ENCODE peak calls at places on chromosome 17, in four cellular contexts. One of them, this sample, is unnamed.

GRCh38 chr17:14143678-14144077 is 74.4 kb downstream of the COX10 start:
- DNase-seq in AG09309: no peak
- DNase-seq in choroid plexus epithelial cell: peak
- DNase-seq in left lung: no peak
- DNase-seq in this sample: no peak

GRCh38 chr17:30824002-30824355 is 513 bp downstream of the CRLF3 start:
- DNase-seq in AG09309: no peak
- DNase-seq in choroid plexus epithelial cell: no peak
- DNase-seq in left lung: no peak
- DNase-seq in this sample: no peak

GRCh38 chr17:5758651-5759050 is 174.3 kb upstream of the NLRP1 start:
- DNase-seq in AG09309: no peak
- DNase-seq in choroid plexus epithelial cell: peak
- DNase-seq in left lung: no peak
- DNase-seq in this sample: no peak

GRCh38 chr17:46138470-46138869 is 54.8 kb downstream of the KANSL1 start:
- DNase-seq in AG09309: no peak
- DNase-seq in choroid plexus epithelial cell: no peak
- DNase-seq in left lung: no peak
- DNase-seq in this sample: no peak

GRCh38 chr17:32445075-32445427 is 741 bp downstream of the PSMD11 start:
- DNase-seq in AG09309: no peak
- DNase-seq in choroid plexus epithelial cell: peak
- DNase-seq in left lung: no peak
- DNase-seq in this sample: no peak

GRCh38 chr17:80605326-80606066 is 60.9 kb downstream of the RPTOR start:
- DNase-seq in AG09309: no peak
- DNase-seq in choroid plexus epithelial cell: no peak
- DNase-seq in left lung: no peak
- DNase-seq in this sample: no peak

GRCh38 chr17:64281962-64282752 is 19.1 kb upstream of the TEX2 start:
- DNase-seq in AG09309: no peak
- DNase-seq in choroid plexus epithelial cell: peak
- DNase-seq in left lung: no peak
- DNase-seq in this sample: peak

GRCh38 chr17:75271233-75271954 is 363 bp upstream of the MIF4GD start:
- DNase-seq in AG09309: no peak
- DNase-seq in choroid plexus epithelial cell: peak
- DNase-seq in left lung: peak
- DNase-seq in this sample: peak

GRCh38 chr17:66531826-66532439 is 229.5 kb downstream of the PRKCA start:
- DNase-seq in AG09309: no peak
- DNase-seq in choroid plexus epithelial cell: no peak
- DNase-seq in left lung: no peak
- DNase-seq in this sample: no peak

GRCh38 chr17:7122386-7122785 is 7.8 kb upstream of the ASGR2 start:
- DNase-seq in AG09309: no peak
- DNase-seq in choroid plexus epithelial cell: peak
- DNase-seq in left lung: no peak
- DNase-seq in this sample: no peak

GRCh38 chr17:74952431-74953128 is 16.9 kb downstream of the OTOP3 start:
- DNase-seq in AG09309: no peak
- DNase-seq in choroid plexus epithelial cell: no peak
- DNase-seq in left lung: no peak
- DNase-seq in this sample: no peak

GRCh38 chr17:52297230-52298010 is 138.9 kb upstream of the CA10 start:
- DNase-seq in AG09309: no peak
- DNase-seq in choroid plexus epithelial cell: no peak
- DNase-seq in left lung: no peak
- DNase-seq in this sample: no peak
- TF ChIP-seq CTCF in AG09309: no peak
- TF ChIP-seq CTCF in choroid plexus epithelial cell: no peak
- TF ChIP-seq CTCF in left lung: no peak
- TF ChIP-seq CTCF in this sample: no peak

DNA sequence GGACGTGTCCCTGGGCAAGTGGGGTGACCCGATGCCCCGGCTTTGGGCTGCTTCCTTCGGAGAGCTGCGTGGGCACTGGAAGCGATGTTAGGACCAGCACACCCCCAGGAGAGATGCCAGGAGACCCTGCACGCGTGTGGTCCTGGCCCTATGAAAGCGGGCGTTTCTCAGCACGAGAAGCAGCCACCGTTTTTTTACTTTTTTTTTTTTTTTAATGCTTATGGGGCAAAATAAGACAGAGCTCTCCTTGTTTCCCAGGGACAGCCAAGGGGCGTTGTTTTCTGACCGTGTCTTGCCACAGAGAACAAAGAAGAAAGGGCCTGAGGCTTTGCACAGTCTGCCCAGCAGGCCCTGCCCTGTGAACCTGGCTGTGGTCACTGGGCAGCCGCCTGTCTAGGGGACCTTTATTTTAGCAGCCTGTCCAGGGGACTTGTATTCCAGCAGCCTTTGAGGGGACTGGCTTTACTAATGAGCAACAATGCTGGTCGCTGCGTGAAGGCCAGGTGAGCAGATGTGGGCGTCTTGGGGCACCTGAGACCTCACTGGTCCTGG is 996 bp downstream of the SLC25A10 start:
- DNase-seq in AG09309: no peak
- DNase-seq in choroid plexus epithelial cell: no peak
- DNase-seq in left lung: no peak
- DNase-seq in this sample: no peak
- TF ChIP-seq CTCF in AG09309: no peak
- TF ChIP-seq CTCF in choroid plexus epithelial cell: no peak
- TF ChIP-seq CTCF in left lung: no peak
- TF ChIP-seq CTCF in this sample: no peak

GRCh38 chr17:82494236-82495055 is 25.1 kb upstream of the FOXK2 start:
- DNase-seq in AG09309: peak
- DNase-seq in choroid plexus epithelial cell: peak
- DNase-seq in left lung: peak
- DNase-seq in this sample: peak
- TF ChIP-seq CTCF in AG09309: peak
- TF ChIP-seq CTCF in choroid plexus epithelial cell: peak
- TF ChIP-seq CTCF in left lung: peak
- TF ChIP-seq CTCF in this sample: peak

GRCh38 chr17:42253601-42254000 is 22.6 kb downstream of the STAT5B start:
- DNase-seq in AG09309: no peak
- DNase-seq in choroid plexus epithelial cell: no peak
- DNase-seq in left lung: no peak
- DNase-seq in this sample: no peak

GRCh38 chr17:42249681-42250446 is 26.3 kb downstream of the STAT5B start:
- DNase-seq in AG09309: no peak
- DNase-seq in choroid plexus epithelial cell: no peak
- DNase-seq in left lung: no peak
- DNase-seq in this sample: no peak

GRCh38 chr17:42252528-42253172 is 23.5 kb downstream of the STAT5B start:
- DNase-seq in AG09309: no peak
- DNase-seq in choroid plexus epithelial cell: no peak
- DNase-seq in left lung: no peak
- DNase-seq in this sample: no peak

GRCh38 chr17:42253173-42253545 is 23.0 kb downstream of the STAT5B start:
- DNase-seq in AG09309: no peak
- DNase-seq in choroid plexus epithelial cell: no peak
- DNase-seq in left lung: no peak
- DNase-seq in this sample: no peak

DNA sequence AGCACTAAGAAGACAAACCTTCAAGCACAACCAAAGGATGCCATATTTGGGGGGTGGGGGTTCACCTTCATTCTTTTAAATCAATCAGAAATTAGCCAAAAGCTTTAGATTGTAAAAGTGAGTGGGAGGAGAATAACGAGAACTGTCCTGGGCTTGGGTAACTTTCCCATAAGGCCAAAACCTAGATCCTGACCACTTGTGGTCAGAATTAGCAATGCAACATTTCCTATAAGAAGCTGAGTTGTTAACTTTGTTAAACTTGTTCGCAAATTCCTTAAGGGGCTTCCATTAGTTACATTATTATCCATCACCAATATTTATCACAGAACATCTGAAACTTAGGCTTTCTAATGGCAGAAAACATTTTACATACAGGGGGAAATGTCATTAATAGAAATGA is 25.1 kb downstream of the STAT5B start:
- DNase-seq in AG09309: no peak
- DNase-seq in choroid plexus epithelial cell: peak
- DNase-seq in left lung: no peak
- DNase-seq in this sample: no peak
- TF ChIP-seq CTCF in AG09309: peak
- TF ChIP-seq CTCF in choroid plexus epithelial cell: peak
- TF ChIP-seq CTCF in left lung: no peak
- TF ChIP-seq CTCF in this sample: peak

GRCh38 chr17:79466562-79467350 is 144.1 kb downstream of the RBFOX3 start:
- DNase-seq in AG09309: no peak
- DNase-seq in choroid plexus epithelial cell: no peak
- DNase-seq in left lung: peak
- DNase-seq in this sample: no peak
- TF ChIP-seq CTCF in AG09309: no peak
- TF ChIP-seq CTCF in choroid plexus epithelial cell: no peak
- TF ChIP-seq CTCF in left lung: no peak
- TF ChIP-seq CTCF in this sample: no peak

GRCh38 chr17:54736573-54736972 is 164.1 kb upstream of the TOM1L1 start:
- DNase-seq in AG09309: no peak
- DNase-seq in choroid plexus epithelial cell: no peak
- DNase-seq in left lung: no peak
- DNase-seq in this sample: no peak
- TF ChIP-seq CTCF in AG09309: no peak
- TF ChIP-seq CTCF in choroid plexus epithelial cell: no peak
- TF ChIP-seq CTCF in left lung: no peak
- TF ChIP-seq CTCF in this sample: no peak

DNA sequence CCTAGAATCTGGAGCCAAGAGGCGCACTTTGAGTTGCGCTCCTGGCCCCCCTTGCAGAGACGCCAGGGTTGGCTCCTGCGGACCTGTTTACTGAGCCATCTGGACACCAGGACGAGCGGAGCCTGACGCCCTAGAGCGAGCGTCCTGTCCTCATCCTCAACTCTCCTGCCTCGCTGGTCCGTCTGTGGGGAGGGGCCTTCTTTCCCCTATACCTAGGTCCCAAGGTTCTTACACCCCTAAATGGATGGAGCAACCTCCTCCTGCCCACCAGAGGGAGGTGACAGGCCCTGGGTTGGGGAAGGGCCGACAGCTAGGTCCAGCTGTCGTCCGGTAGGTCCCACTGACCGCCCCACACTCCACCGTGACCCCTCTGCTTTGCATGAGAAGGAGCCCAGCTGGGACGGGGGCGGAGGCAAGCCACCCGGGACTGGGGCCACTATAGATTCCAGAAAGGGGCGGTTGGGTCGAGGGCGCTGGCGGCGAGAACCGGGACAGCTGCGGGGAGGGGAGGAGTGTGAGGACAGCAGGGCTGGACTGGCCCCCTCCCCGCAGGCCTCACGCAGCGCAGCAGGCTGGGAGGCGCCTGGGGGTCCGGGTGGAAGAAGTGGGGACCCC is 3.0 kb upstream of the LHX1 start:
- DNase-seq in AG09309: no peak
- DNase-seq in choroid plexus epithelial cell: no peak
- DNase-seq in left lung: no peak
- DNase-seq in this sample: no peak
- TF ChIP-seq CTCF in AG09309: no peak
- TF ChIP-seq CTCF in choroid plexus epithelial cell: no peak
- TF ChIP-seq CTCF in left lung: no peak
- TF ChIP-seq CTCF in this sample: no peak

GRCh38 chr17:56751145-56751743 is 82.5 kb downstream of the C17orf67 start:
- DNase-seq in AG09309: no peak
- DNase-seq in choroid plexus epithelial cell: no peak
- DNase-seq in left lung: no peak
- DNase-seq in this sample: no peak
- TF ChIP-seq CTCF in AG09309: no peak
- TF ChIP-seq CTCF in choroid plexus epithelial cell: peak
- TF ChIP-seq CTCF in left lung: no peak
- TF ChIP-seq CTCF in this sample: peak

DNA sequence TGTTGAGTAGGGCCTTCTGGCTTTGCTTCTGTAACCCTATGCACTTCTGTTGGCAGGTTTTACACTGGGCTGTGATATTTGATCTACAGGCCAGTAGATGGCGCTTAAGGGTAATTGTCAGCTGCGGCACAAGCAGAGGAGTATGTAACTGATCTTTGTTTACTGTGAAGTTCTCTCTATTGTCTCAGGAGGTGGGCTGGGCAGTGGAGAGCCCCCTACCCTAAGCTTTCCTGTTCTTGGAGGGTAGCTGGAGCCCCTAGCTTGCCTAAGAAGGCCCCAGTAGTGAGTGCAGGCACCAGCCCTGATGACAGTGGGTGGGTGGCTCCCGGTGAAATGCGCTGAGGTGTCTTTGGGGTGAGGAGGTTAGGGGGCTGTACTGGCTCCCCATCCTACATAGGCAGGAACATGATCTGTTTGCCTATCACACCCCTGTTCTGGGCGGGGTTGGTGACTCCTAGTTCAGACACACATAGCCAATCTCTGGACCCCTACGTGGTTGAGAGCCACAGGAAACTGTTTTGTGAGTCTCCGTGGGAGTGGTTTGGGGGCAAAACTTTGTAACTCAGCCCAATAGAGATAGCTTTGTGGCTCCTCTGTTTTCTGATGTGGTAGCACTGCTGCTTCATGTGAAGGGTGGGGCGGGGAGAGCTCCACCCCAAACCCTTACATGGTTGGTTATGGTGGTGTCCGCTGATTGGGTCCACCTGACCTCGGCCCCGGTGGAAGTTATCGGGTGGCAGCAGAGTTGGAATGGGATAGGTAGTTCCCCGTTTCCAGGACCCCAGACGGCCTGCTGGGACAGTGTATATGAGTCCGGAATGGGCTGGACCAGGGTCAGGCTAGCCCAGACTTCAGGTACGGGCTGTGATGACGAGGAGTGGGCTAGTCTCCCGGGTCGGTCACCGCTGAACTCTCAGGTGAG is 60.4 kb downstream of the SLFN11 start:
- DNase-seq in AG09309: peak
- DNase-seq in choroid plexus epithelial cell: peak
- DNase-seq in left lung: peak
- DNase-seq in this sample: peak
- TF ChIP-seq CTCF in AG09309: peak
- TF ChIP-seq CTCF in choroid plexus epithelial cell: peak
- TF ChIP-seq CTCF in left lung: peak
- TF ChIP-seq CTCF in this sample: peak

GRCh38 chr17:82129095-82129494 is 31.1 kb upstream of the FASN start:
- DNase-seq in AG09309: no peak
- DNase-seq in choroid plexus epithelial cell: no peak
- DNase-seq in left lung: no peak
- DNase-seq in this sample: no peak
- TF ChIP-seq CTCF in AG09309: peak
- TF ChIP-seq CTCF in choroid plexus epithelial cell: peak
- TF ChIP-seq CTCF in left lung: no peak
- TF ChIP-seq CTCF in this sample: no peak

This sample was measured in CD14-positive monocyte.